ENCODE peak calls at places on chromosomes 2 and 18, in ten cellular contexts. One of them, this sample, is unnamed.

GRCh38 chr18:63199743-63200241 is 119.8 kb downstream of the BCL2 start:
- DNase-seq in A673: no peak
- DNase-seq in colonic mucosa: no peak
- DNase-seq in pancreas: no peak
- DNase-seq in AG10803: no peak
- DNase-seq in PC-3: no peak
- DNase-seq in HFFc6: no peak
- DNase-seq in HCT116: no peak
- DNase-seq in prostate gland: no peak
- DNase-seq in AG04450: no peak
- DNase-seq in this sample: no peak

GRCh38 chr18:58316943-58317342 is 272.9 kb downstream of the NEDD4L start:
- DNase-seq in AG04450: no peak
- DNase-seq in pancreas: no peak
- DNase-seq in HCT116: no peak
- DNase-seq in PC-3: no peak
- DNase-seq in HFFc6: no peak
- DNase-seq in A673: no peak
- DNase-seq in prostate gland: no peak
- DNase-seq in colonic mucosa: no peak
- DNase-seq in AG10803: no peak
- DNase-seq in this sample: no peak

GRCh38 chr18:75071484-75071785 is 137.5 kb downstream of the PTGR3 start:
- DNase-seq in colonic mucosa: no peak
- DNase-seq in AG10803: no peak
- DNase-seq in PC-3: no peak
- DNase-seq in HCT116: no peak
- DNase-seq in AG04450: no peak
- DNase-seq in pancreas: no peak
- DNase-seq in HFFc6: no peak
- DNase-seq in prostate gland: no peak
- DNase-seq in A673: no peak
- DNase-seq in this sample: no peak

GRCh38 chr18:58716046-58716766 is 44.9 kb downstream of the MALT1 start:
- DNase-seq in PC-3: no peak
- DNase-seq in HCT116: no peak
- DNase-seq in AG10803: no peak
- DNase-seq in colonic mucosa: no peak
- DNase-seq in pancreas: no peak
- DNase-seq in prostate gland: no peak
- DNase-seq in A673: no peak
- DNase-seq in AG04450: no peak
- DNase-seq in HFFc6: no peak
- DNase-seq in this sample: no peak

GRCh38 chr18:12597775-12598174 is 60.1 kb downstream of the SPIRE1 start:
- DNase-seq in AG10803: peak; percentile 94
- DNase-seq in AG04450: peak; percentile 72
- DNase-seq in colonic mucosa: no peak
- DNase-seq in HFFc6: peak; percentile 85
- DNase-seq in PC-3: peak; percentile 86
- DNase-seq in prostate gland: no peak
- DNase-seq in pancreas: peak; percentile 26
- DNase-seq in HCT116: peak; percentile 47
- DNase-seq in A673: no peak
- DNase-seq in this sample: no peak

GRCh38 chr2:49839818-49840217 is 685.5 kb upstream of the FSHR start:
- DNase-seq in A673: no peak
- DNase-seq in HFFc6: no peak
- DNase-seq in AG04450: no peak
- DNase-seq in AG10803: no peak
- DNase-seq in prostate gland: no peak
- DNase-seq in PC-3: no peak
- DNase-seq in pancreas: no peak
- DNase-seq in HCT116: no peak
- DNase-seq in colonic mucosa: no peak
- DNase-seq in this sample: no peak

GRCh38 chr2:176139170-176139611 is 9.7 kb downstream of the HOXD8 start:
- DNase-seq in colonic mucosa: no peak
- DNase-seq in prostate gland: no peak
- DNase-seq in AG10803: peak; percentile 63
- DNase-seq in PC-3: no peak
- DNase-seq in pancreas: no peak
- DNase-seq in HCT116: no peak
- DNase-seq in A673: peak; percentile 77
- DNase-seq in AG04450: no peak
- DNase-seq in HFFc6: no peak
- DNase-seq in this sample: no peak

GRCh38 chr2:239278361-239278760 is 122.5 kb downstream of the HDAC4 start:
- DNase-seq in HFFc6: no peak
- DNase-seq in colonic mucosa: no peak
- DNase-seq in PC-3: no peak
- DNase-seq in HCT116: no peak
- DNase-seq in AG04450: no peak
- DNase-seq in prostate gland: no peak
- DNase-seq in pancreas: no peak
- DNase-seq in A673: no peak
- DNase-seq in AG10803: no peak
- DNase-seq in this sample: no peak

GRCh38 chr2:39837856-39838453 is 58.9 kb upstream of the THUMPD2 start:
- DNase-seq in HCT116: peak; percentile 21
- DNase-seq in AG04450: peak; percentile 11
- DNase-seq in A673: peak; percentile 57
- DNase-seq in prostate gland: no peak
- DNase-seq in AG10803: peak; percentile 46
- DNase-seq in HFFc6: peak; percentile 42
- DNase-seq in colonic mucosa: peak; percentile 24
- DNase-seq in PC-3: peak; percentile 75
- DNase-seq in pancreas: no peak
- DNase-seq in this sample: no peak

GRCh38 chr18:14086459-14087231 is 45.6 kb downstream of the ZNF519 start:
- DNase-seq in AG10803: peak; percentile 44
- DNase-seq in prostate gland: no peak
- DNase-seq in A673: peak; percentile 69
- DNase-seq in HCT116: no peak
- DNase-seq in pancreas: no peak
- DNase-seq in colonic mucosa: no peak
- DNase-seq in AG04450: no peak
- DNase-seq in PC-3: peak; percentile 63
- DNase-seq in HFFc6: no peak
- DNase-seq in this sample: peak; percentile 26

GRCh38 chr2:216516730-216517350 is 18.2 kb downstream of the RPL37A start:
- DNase-seq in PC-3: peak; percentile 77
- DNase-seq in prostate gland: no peak
- DNase-seq in pancreas: no peak
- DNase-seq in AG04450: peak; percentile 36
- DNase-seq in A673: peak; percentile 76
- DNase-seq in HFFc6: peak; percentile 53
- DNase-seq in colonic mucosa: no peak
- DNase-seq in HCT116: peak; percentile 35
- DNase-seq in AG10803: peak; percentile 54
- DNase-seq in this sample: no peak

GRCh38 chr2:135998842-135999241 is 13.4 kb upstream of the DARS1 start:
- DNase-seq in pancreas: no peak
- DNase-seq in prostate gland: no peak
- DNase-seq in AG04450: no peak
- DNase-seq in colonic mucosa: no peak
- DNase-seq in HCT116: no peak
- DNase-seq in HFFc6: no peak
- DNase-seq in PC-3: no peak
- DNase-seq in AG10803: no peak
- DNase-seq in A673: no peak
- DNase-seq in this sample: no peak

GRCh38 chr2:135999899-136000298 is 14.5 kb upstream of the DARS1 start:
- DNase-seq in AG04450: no peak
- DNase-seq in pancreas: no peak
- DNase-seq in prostate gland: no peak
- DNase-seq in colonic mucosa: no peak
- DNase-seq in HFFc6: no peak
- DNase-seq in HCT116: no peak
- DNase-seq in A673: no peak
- DNase-seq in PC-3: no peak
- DNase-seq in AG10803: no peak
- DNase-seq in this sample: no peak

GRCh38 chr2:135994281-135994680 is 8.9 kb upstream of the DARS1 start:
- DNase-seq in AG10803: no peak
- DNase-seq in HFFc6: no peak
- DNase-seq in HCT116: no peak
- DNase-seq in A673: no peak
- DNase-seq in pancreas: no peak
- DNase-seq in colonic mucosa: no peak
- DNase-seq in prostate gland: no peak
- DNase-seq in PC-3: no peak
- DNase-seq in AG04450: no peak
- DNase-seq in this sample: no peak

GRCh38 chr2:135996304-135996703 is 10.9 kb upstream of the DARS1 start:
- DNase-seq in AG10803: no peak
- DNase-seq in PC-3: no peak
- DNase-seq in colonic mucosa: no peak
- DNase-seq in HFFc6: no peak
- DNase-seq in AG04450: no peak
- DNase-seq in prostate gland: no peak
- DNase-seq in A673: no peak
- DNase-seq in pancreas: no peak
- DNase-seq in HCT116: no peak
- DNase-seq in this sample: no peak

DNA sequence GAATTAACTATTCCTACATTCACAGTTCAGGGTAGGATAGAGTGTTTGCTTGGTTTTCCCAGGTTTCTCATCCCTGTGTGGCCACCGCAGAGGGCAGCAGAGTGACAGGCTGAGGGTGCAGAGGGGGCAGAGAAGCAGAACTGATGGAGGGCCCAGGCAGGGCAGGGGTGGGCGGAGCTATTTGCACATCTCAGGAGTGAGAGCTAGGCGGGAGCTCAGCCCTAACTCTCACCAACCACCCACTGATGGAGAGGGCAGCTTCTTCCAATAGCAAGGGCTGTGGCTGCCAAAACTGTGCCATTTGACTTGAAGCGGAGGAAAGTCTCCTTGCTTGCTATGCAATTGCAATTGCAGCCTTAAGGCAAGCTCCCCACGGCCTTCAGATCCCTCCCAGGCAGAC is 12.0 kb upstream of the DARS1 start:
- DNase-seq in AG10803: no peak
- DNase-seq in colonic mucosa: no peak
- DNase-seq in A673: no peak
- DNase-seq in pancreas: no peak
- DNase-seq in PC-3: no peak
- DNase-seq in AG04450: no peak
- DNase-seq in HCT116: no peak
- DNase-seq in prostate gland: no peak
- DNase-seq in HFFc6: no peak
- DNase-seq in this sample: peak; percentile 64
- TF ChIP-seq CTCF in AG10803: no peak
- TF ChIP-seq CTCF in colonic mucosa: no peak
- TF ChIP-seq CTCF in A673: no peak
- TF ChIP-seq CTCF in pancreas: no peak
- TF ChIP-seq CTCF in PC-3: no peak
- TF ChIP-seq CTCF in AG04450: no peak
- TF ChIP-seq CTCF in HCT116: peak; percentile 6
- TF ChIP-seq CTCF in prostate gland: no peak
- TF ChIP-seq CTCF in HFFc6: no peak
- TF ChIP-seq CTCF in this sample: peak; percentile 45

DNA sequence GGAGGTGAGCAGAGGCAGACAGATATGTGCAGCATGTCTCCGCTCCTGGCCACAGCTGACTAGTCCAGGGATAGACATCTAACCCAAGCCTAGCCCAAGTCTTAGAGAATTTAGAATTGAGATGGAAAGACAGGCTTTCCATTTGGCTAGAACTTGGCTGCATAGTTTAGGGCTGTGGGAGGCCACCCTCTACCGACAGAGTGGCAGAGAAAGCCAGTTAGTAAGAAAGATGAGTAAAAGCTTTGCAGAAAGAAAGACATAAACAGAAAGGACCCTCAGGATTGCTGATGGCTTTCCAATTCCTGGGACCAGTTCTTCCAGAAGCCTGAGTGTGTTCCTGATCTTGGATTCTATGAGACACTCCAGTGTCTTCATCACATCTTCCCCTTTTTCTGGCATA is 62.1 kb downstream of the DYM start:
- DNase-seq in prostate gland: no peak
- DNase-seq in AG10803: peak; percentile 3
- DNase-seq in HFFc6: no peak
- DNase-seq in colonic mucosa: no peak
- DNase-seq in HCT116: no peak
- DNase-seq in PC-3: no peak
- DNase-seq in pancreas: no peak
- DNase-seq in AG04450: no peak
- DNase-seq in A673: no peak
- DNase-seq in this sample: no peak
- TF ChIP-seq CTCF in prostate gland: no peak
- TF ChIP-seq CTCF in AG10803: peak; percentile 20
- TF ChIP-seq CTCF in HFFc6: no peak
- TF ChIP-seq CTCF in colonic mucosa: no peak
- TF ChIP-seq CTCF in HCT116: no peak
- TF ChIP-seq CTCF in PC-3: no peak
- TF ChIP-seq CTCF in pancreas: no peak
- TF ChIP-seq CTCF in AG04450: no peak
- TF ChIP-seq CTCF in A673: no peak
- TF ChIP-seq CTCF in this sample: no peak

GRCh38 chr2:164599954-164600589 is 21.2 kb downstream of the GRB14 start:
- DNase-seq in prostate gland: no peak
- DNase-seq in PC-3: peak; percentile 78
- DNase-seq in colonic mucosa: peak; percentile 34
- DNase-seq in AG04450: no peak
- DNase-seq in AG10803: peak; percentile 69
- DNase-seq in HFFc6: peak; percentile 78
- DNase-seq in A673: peak; percentile 84
- DNase-seq in pancreas: peak; percentile 52
- DNase-seq in HCT116: peak; percentile 79
- DNase-seq in this sample: peak; percentile 29
- TF ChIP-seq CTCF in prostate gland: peak; percentile 49
- TF ChIP-seq CTCF in PC-3: peak; percentile 99
- TF ChIP-seq CTCF in colonic mucosa: peak; percentile 74
- TF ChIP-seq CTCF in AG04450: peak; percentile 73
- TF ChIP-seq CTCF in AG10803: peak; percentile 79
- TF ChIP-seq CTCF in HFFc6: peak; percentile 93
- TF ChIP-seq CTCF in A673: peak; percentile 99
- TF ChIP-seq CTCF in pancreas: peak; percentile 84
- TF ChIP-seq CTCF in HCT116: peak; percentile 99
- TF ChIP-seq CTCF in this sample: peak; percentile 83

DNA sequence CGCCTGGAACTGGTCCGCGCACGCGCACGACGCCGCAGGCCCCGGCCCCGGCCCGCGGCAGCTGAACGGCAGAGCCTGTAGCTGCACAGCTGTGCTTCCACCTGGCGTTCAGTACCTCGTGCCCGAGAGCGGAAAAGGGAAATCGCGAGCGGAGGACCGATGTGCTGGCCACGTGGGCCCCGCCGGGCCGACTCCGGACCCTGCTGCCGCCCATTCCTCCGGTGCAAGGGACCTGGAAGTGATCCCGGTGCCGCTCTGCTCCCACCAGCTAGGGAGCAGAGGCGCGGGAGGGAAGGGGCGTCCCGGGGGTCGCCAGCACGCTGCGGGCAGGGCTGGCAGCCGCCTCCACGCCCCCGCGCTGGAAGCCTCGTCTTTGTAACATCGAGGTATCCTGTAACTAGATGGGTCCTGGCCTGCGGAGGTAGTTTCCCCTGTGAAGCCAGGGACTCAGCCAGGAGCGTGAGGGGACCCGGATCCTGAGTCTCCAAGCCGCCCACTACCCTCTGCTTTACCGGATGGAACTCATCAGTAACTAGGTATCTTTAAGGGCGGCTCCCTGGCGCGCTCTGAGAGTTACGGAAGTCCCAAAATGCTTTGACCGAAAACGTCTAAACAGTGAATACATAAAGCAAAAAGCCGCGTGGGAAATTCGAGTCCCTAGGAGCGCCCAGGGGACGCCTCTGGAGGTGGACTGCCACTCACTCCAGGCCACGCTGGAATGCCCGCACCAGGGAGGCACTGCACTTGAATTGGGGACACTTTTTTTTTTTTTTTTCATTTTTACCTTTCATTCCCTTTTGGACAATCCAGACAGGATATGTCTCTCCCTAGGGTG is 736 bp upstream of the ODC1 start:
- DNase-seq in colonic mucosa: peak; percentile 93
- DNase-seq in HCT116: peak; percentile 77
- DNase-seq in PC-3: peak; percentile 93
- DNase-seq in AG10803: peak; percentile 25
- DNase-seq in pancreas: peak; percentile 94
- DNase-seq in AG04450: peak; percentile 67
- DNase-seq in A673: peak; percentile 53
- DNase-seq in prostate gland: peak; percentile 82
- DNase-seq in HFFc6: peak; percentile 79
- DNase-seq in this sample: peak; percentile 87
- TF ChIP-seq CTCF in colonic mucosa: no peak
- TF ChIP-seq CTCF in HCT116: no peak
- TF ChIP-seq CTCF in PC-3: peak; percentile 15
- TF ChIP-seq CTCF in AG10803: peak; percentile 24
- TF ChIP-seq CTCF in pancreas: no peak
- TF ChIP-seq CTCF in AG04450: no peak
- TF ChIP-seq CTCF in A673: peak; percentile 19
- TF ChIP-seq CTCF in prostate gland: peak; percentile 37
- TF ChIP-seq CTCF in HFFc6: peak; percentile 30
- TF ChIP-seq CTCF in this sample: peak; percentile 34